ENCODE peak calls at places on chromosomes 2 and 18, in five cellular contexts. L is EH, D is coronary artery, A is psoas muscle, B is HTR-8/SVneo. I is an unnamed sample.

GRCh38 chr2:39719317-39719716 is 53.6 kb downstream of the TMEM178A start:
- DNase-seq in D (no peak), A (no peak), B (no peak), L (no peak), I (no peak)

GRCh38 chr2:120231564-120231973 is 8.4 kb upstream of the TMEM185B start:
- DNase-seq in B (no peak), A (no peak), L (no peak), D (peak; percentile 61), I (no peak)

GRCh38 chr2:10161206-10161931 is 38.8 kb downstream of the RRM2 start:
- DNase-seq in L (peak; percentile 33), D (no peak), B (no peak), A (no peak), I (no peak)

GRCh38 chr18:80166725-80167124 is 57.7 kb downstream of the ADNP2 start:
- DNase-seq in A (no peak), D (peak; percentile 26), B (no peak), L (no peak), I (no peak)

GRCh38 chr2:215896921-215897320 is 116.4 kb downstream of the MREG start:
- DNase-seq in A (no peak), B (no peak), L (no peak), D (no peak), I (no peak)

GRCh38 chr18:3468833-3469232 is 18.9 kb downstream of the TGIF1 start:
- DNase-seq in A (no peak), L (no peak), D (no peak), B (no peak), I (no peak)

GRCh38 chr2:38578832-38579231 is 23.9 kb downstream of the HNRNPLL start:
- DNase-seq in L (peak; percentile 16), D (no peak), A (no peak), B (no peak), I (no peak)

GRCh38 chr2:109087055-109087663 is 41.8 kb upstream of the SH3RF3 start:
- DNase-seq in D (no peak), B (no peak), A (no peak), L (no peak), I (no peak)

GRCh38 chr2:216350214-216350789 is 22.0 kb downstream of the MARCHF4 start:
- DNase-seq in A (no peak), B (peak; percentile 48), L (peak; percentile 76), D (no peak), I (no peak)

GRCh38 chr18:59453468-59453961 is 94.5 kb upstream of the LMAN1 start:
- DNase-seq in A (no peak), L (peak; percentile 27), D (no peak), B (no peak), I (no peak)

GRCh38 chr2:69164379-69164778 is 151.4 kb downstream of the ANTXR1 start:
- DNase-seq in B (no peak), D (no peak), A (no peak), L (peak; percentile 94), I (peak; percentile 34)

GRCh38 chr2:42044939-42045338 is 2.9 kb upstream of the PKDCC start:
- DNase-seq in L (no peak), B (no peak), D (no peak), A (no peak), I (no peak)

GRCh38 chr2:20126040-20126439 is 74.6 kb upstream of the LAPTM4A start:
- DNase-seq in A (no peak), L (no peak), B (no peak), D (no peak), I (no peak)

GRCh38 chr18:59353079-59353680 is 5.9 kb downstream of the LMAN1 start:
- DNase-seq in D (no peak), B (no peak), A (no peak), L (peak; percentile 11), I (no peak)

GRCh38 chr2:136134126-136134525 is 16.2 kb upstream of the CXCR4 start:
- DNase-seq in D (peak; percentile 1), B (no peak), L (no peak), A (no peak), I (no peak)

I was measured in D721Med.